ENCODE peak calls at places on chromosome 6, in four cellular contexts. One of them, this sample, is unnamed.

GRCh38 chr6:52664991-52665686 is 5.8 kb upstream of the TMEM14A start:
- DNase-seq in H1: no peak
- DNase-seq in GM12878: no peak
- DNase-seq in SK-N-SH: no peak
- DNase-seq in this sample: no peak

GRCh38 chr6:168495636-168496035 is 54.7 kb downstream of the SMOC2 start:
- DNase-seq in SK-N-SH: no peak
- DNase-seq in GM12878: no peak
- DNase-seq in H1: no peak
- DNase-seq in this sample: no peak

GRCh38 chr6:27370391-27370790 is 18.2 kb upstream of the ZNF391 start:
- DNase-seq in H1: no peak
- DNase-seq in SK-N-SH: no peak
- DNase-seq in GM12878: no peak
- DNase-seq in this sample: no peak

GRCh38 chr6:52640170-52640569 is 30.7 kb upstream of the TMEM14A start:
- DNase-seq in GM12878: no peak
- DNase-seq in H1: no peak
- DNase-seq in SK-N-SH: no peak
- DNase-seq in this sample: no peak

GRCh38 chr6:150072201-150072600 is 3.3 kb upstream of the ULBP3 start:
- DNase-seq in SK-N-SH: no peak
- DNase-seq in GM12878: no peak
- DNase-seq in H1: no peak
- DNase-seq in this sample: peak

GRCh38 chr6:44016131-44016870 is 111.0 kb downstream of the MRPL14 start:
- DNase-seq in GM12878: no peak
- DNase-seq in H1: no peak
- DNase-seq in SK-N-SH: no peak
- DNase-seq in this sample: no peak

GRCh38 chr6:87618531-87618930 is 28.6 kb downstream of the ORC3 start:
- DNase-seq in H1: no peak
- DNase-seq in GM12878: no peak
- DNase-seq in SK-N-SH: no peak
- DNase-seq in this sample: no peak

GRCh38 chr6:54897462-54898189 is 51.1 kb downstream of the FAM83B start:
- DNase-seq in GM12878: no peak
- DNase-seq in SK-N-SH: no peak
- DNase-seq in H1: no peak
- DNase-seq in this sample: no peak

GRCh38 chr6:47355496-47355895 is 45.8 kb upstream of the TNFRSF21 start:
- DNase-seq in SK-N-SH: no peak
- DNase-seq in H1: no peak
- DNase-seq in GM12878: no peak
- DNase-seq in this sample: no peak

GRCh38 chr6:4491501-4492260 is 284.5 kb upstream of the CDYL start:
- DNase-seq in GM12878: no peak
- DNase-seq in SK-N-SH: no peak
- DNase-seq in H1: no peak
- DNase-seq in this sample: no peak

GRCh38 chr6:122947355-122947754 is 48.7 kb upstream of the CLVS2 start:
- DNase-seq in GM12878: no peak
- DNase-seq in SK-N-SH: peak
- DNase-seq in H1: no peak
- DNase-seq in this sample: peak

GRCh38 chr6:127347188-127347587 is 3.8 kb upstream of the ECHDC1 start:
- DNase-seq in GM12878: no peak
- DNase-seq in SK-N-SH: no peak
- DNase-seq in H1: no peak
- DNase-seq in this sample: no peak

GRCh38 chr6:85460951-85461805 is 11.3 kb downstream of the NT5E start:
- DNase-seq in H1: no peak
- DNase-seq in SK-N-SH: no peak
- DNase-seq in GM12878: peak
- DNase-seq in this sample: no peak

GRCh38 chr6:125220712-125221111 is 67.1 kb downstream of the TPD52L1 start:
- DNase-seq in H1: no peak
- DNase-seq in GM12878: no peak
- DNase-seq in SK-N-SH: no peak
- DNase-seq in this sample: no peak

GRCh38 chr6:135458051-135458450 is 39.5 kb downstream of the AHI1 start:
- DNase-seq in GM12878: no peak
- DNase-seq in H1: no peak
- DNase-seq in SK-N-SH: no peak
- DNase-seq in this sample: no peak

GRCh38 chr6:41591122-41591521 is 44.9 kb downstream of the FOXP4 start:
- DNase-seq in GM12878: no peak
- DNase-seq in SK-N-SH: no peak
- DNase-seq in H1: no peak
- DNase-seq in this sample: no peak

GRCh38 chr6:7587631-7588100 is 2.3 kb upstream of the SNRNP48 start:
- DNase-seq in H1: no peak
- DNase-seq in GM12878: no peak
- DNase-seq in SK-N-SH: no peak
- DNase-seq in this sample: peak

GRCh38 chr6:30821862-30822784 is 62.2 kb upstream of the DDR1 start:
- DNase-seq in H1: no peak
- DNase-seq in GM12878: no peak
- DNase-seq in SK-N-SH: peak
- DNase-seq in this sample: peak

GRCh38 chr6:26016326-26017275 is 54.0 kb downstream of the TRIM38 start:
- DNase-seq in SK-N-SH: no peak
- DNase-seq in GM12878: no peak
- DNase-seq in H1: no peak
- DNase-seq in this sample: no peak

GRCh38 chr6:65110031-65110430 is 597.0 kb downstream of the EYS start:
- DNase-seq in H1: no peak
- DNase-seq in SK-N-SH: no peak
- DNase-seq in GM12878: no peak
- DNase-seq in this sample: no peak

GRCh38 chr6:63573899-63574553 is 1.7 kb downstream of the LOC128125822 start:
- DNase-seq in SK-N-SH: peak
- DNase-seq in GM12878: peak
- DNase-seq in H1: no peak
- DNase-seq in this sample: peak

GRCh38 chr6:47654255-47654654 is 44.1 kb upstream of the ADGRF4 start:
- DNase-seq in GM12878: no peak
- DNase-seq in SK-N-SH: no peak
- DNase-seq in H1: no peak
- DNase-seq in this sample: no peak

GRCh38 chr6:81950877-81951276 is 198.4 kb upstream of the TENT5A start:
- DNase-seq in GM12878: peak
- DNase-seq in SK-N-SH: no peak
- DNase-seq in H1: no peak
- DNase-seq in this sample: no peak

GRCh38 chr6:125868996-125869395 is 78.2 kb downstream of the NCOA7 start:
- DNase-seq in H1: no peak
- DNase-seq in SK-N-SH: peak
- DNase-seq in GM12878: no peak
- DNase-seq in this sample: peak

GRCh38 chr6:143964667-143965066 is 43.4 kb downstream of the PLAGL1 start:
- DNase-seq in SK-N-SH: no peak
- DNase-seq in H1: no peak
- DNase-seq in GM12878: no peak
- DNase-seq in this sample: no peak

GRCh38 chr6:21264288-21264818 is 329.2 kb upstream of the SOX4 start:
- DNase-seq in SK-N-SH: peak
- DNase-seq in H1: no peak
- DNase-seq in GM12878: peak
- DNase-seq in this sample: no peak

GRCh38 chr6:146741609-146742008 is 142.8 kb downstream of the ADGB start:
- DNase-seq in GM12878: no peak
- DNase-seq in H1: no peak
- DNase-seq in SK-N-SH: no peak
- DNase-seq in this sample: no peak

GRCh38 chr6:140879861-140880260 is 1252.9 kb upstream of the GJE1 start:
- DNase-seq in H1: no peak
- DNase-seq in GM12878: no peak
- DNase-seq in SK-N-SH: no peak
- DNase-seq in this sample: no peak

DNA sequence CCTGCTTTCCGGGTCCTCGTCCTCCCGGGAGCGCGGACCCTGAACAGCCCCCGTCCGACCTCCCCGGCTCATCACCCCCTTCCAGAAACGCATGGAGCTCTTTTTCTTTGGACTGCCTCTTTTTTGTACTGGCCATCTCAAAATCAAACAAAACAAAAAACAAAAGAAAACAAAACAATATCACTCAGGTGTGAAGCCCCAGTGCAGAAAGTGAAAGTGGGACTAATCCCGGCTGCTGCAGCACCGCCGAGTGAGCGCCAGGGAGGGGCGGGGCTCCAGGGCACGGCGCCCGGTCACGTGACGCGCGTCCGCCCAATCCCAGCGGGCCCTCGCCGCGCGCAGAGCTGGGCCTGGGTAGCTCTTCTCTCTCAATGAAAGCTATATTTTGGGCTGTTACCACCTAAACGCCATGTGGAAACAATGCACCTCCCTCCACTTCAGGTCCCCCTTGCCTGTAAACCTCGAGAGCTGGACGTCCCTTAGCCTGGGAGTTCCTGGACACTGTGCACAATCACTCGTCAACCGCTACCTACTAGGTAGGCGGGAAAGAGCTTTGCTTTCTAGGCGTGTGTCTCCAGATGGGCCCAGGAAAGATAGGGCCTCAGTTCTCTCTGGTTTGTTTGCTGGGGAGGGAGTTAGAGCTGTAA is 93.7 kb upstream of the PRDM1 start:
- DNase-seq in SK-N-SH: peak
- DNase-seq in H1: no peak
- DNase-seq in GM12878: peak
- DNase-seq in this sample: peak
- TF ChIP-seq NRF1 in SK-N-SH: no peak
- TF ChIP-seq NRF1 in H1: no peak
- TF ChIP-seq NRF1 in GM12878: no peak
- TF ChIP-seq NRF1 in this sample: peak

DNA sequence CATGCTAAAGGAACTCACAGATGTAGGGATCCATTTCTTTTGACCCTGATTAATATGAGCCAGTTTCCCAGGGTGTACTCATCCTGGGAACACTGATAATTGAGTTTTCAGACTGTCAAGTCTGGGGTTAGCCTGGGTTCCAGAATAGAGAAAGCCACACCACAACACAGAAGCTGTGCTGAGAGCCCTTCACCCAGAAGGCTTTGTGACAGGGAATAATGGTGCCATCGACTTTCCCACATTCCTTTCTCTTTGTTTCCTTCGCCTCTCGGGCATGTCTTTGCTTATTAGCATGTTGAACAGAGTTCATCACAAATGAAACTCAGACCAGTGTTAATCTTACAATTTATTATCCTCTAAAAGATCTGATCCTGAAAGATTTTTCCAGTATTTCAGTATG is 95.0 kb downstream of the TCP11 start:
- DNase-seq in SK-N-SH: no peak
- DNase-seq in H1: no peak
- DNase-seq in GM12878: no peak
- DNase-seq in this sample: no peak
- TF ChIP-seq NRF1 in SK-N-SH: no peak
- TF ChIP-seq NRF1 in H1: no peak
- TF ChIP-seq NRF1 in GM12878: no peak
- TF ChIP-seq NRF1 in this sample: no peak

GRCh38 chr6:145704153-145704781 is 31.1 kb downstream of the EPM2A start:
- DNase-seq in GM12878: no peak
- DNase-seq in H1: no peak
- DNase-seq in SK-N-SH: peak
- DNase-seq in this sample: peak
- TF ChIP-seq NRF1 in GM12878: no peak
- TF ChIP-seq NRF1 in H1: no peak
- TF ChIP-seq NRF1 in SK-N-SH: no peak
- TF ChIP-seq NRF1 in this sample: no peak

GRCh38 chr6:5752282-5752681 is 254.4 kb downstream of the NRN1 start:
- DNase-seq in SK-N-SH: no peak
- DNase-seq in H1: peak
- DNase-seq in GM12878: no peak
- DNase-seq in this sample: no peak
- TF ChIP-seq NRF1 in SK-N-SH: no peak
- TF ChIP-seq NRF1 in H1: no peak
- TF ChIP-seq NRF1 in GM12878: no peak
- TF ChIP-seq NRF1 in this sample: no peak

DNA sequence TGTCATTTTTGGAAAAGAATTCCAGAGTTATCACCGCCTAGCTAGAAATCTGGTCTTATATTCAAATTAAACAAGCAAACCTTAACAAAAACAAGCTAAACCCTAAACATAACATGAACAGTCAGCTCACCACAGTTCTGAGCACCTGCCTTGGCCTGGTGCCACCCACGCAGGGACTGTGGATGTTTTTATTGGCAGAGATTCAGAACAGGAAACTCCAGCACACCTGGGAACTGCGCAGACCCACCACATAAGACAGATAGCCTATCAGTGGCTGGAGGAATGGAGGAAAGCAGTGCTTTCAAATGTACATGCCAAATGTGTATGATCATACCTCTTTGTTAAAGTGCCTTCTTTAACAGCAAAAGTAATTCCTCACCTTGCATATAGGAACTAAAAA is 8.9 kb downstream of the SLC16A10 start:
- DNase-seq in H1: no peak
- DNase-seq in GM12878: no peak
- DNase-seq in SK-N-SH: no peak
- DNase-seq in this sample: no peak
- TF ChIP-seq NRF1 in H1: no peak
- TF ChIP-seq NRF1 in GM12878: no peak
- TF ChIP-seq NRF1 in SK-N-SH: no peak
- TF ChIP-seq NRF1 in this sample: no peak